ENCODE peak calls at places on chromosomes 1 and 21, in seven cellular contexts. One of them, this sample, is unnamed. For H3K9me3, H3K4me1 and H3K27me3, the result is how much of the 10 kb centered on the place peaks cover.

GRCh38 chr21:35606578-35606977 is 453.7 kb downstream of the SETD4 start:
- DNase-seq in adrenal gland: no peak
- DNase-seq in Caco-2: no peak
- DNase-seq in CD8-positive, alpha-beta memory T cell: no peak
- DNase-seq in PC-3: peak
- DNase-seq in suprapubic skin: no peak
- DNase-seq in naive thymus-derived CD4-positive, alpha-beta T cell: no peak
- DNase-seq in this sample: no peak

GRCh38 chr21:46124083-46124925 is 26.4 kb downstream of the COL6A2 start:
- DNase-seq in adrenal gland: peak
- DNase-seq in Caco-2: no peak
- DNase-seq in CD8-positive, alpha-beta memory T cell: no peak
- DNase-seq in PC-3: no peak
- DNase-seq in suprapubic skin: peak
- DNase-seq in naive thymus-derived CD4-positive, alpha-beta T cell: no peak
- DNase-seq in this sample: peak

GRCh38 chr1:63987014-63987630 is 213.3 kb downstream of the ROR1 start:
- DNase-seq in adrenal gland: no peak
- DNase-seq in Caco-2: no peak
- DNase-seq in CD8-positive, alpha-beta memory T cell: no peak
- DNase-seq in PC-3: peak
- DNase-seq in suprapubic skin: no peak
- DNase-seq in naive thymus-derived CD4-positive, alpha-beta T cell: no peak
- DNase-seq in this sample: no peak

GRCh38 chr1:216531308-216532239 is 108.3 kb upstream of the USH2A start:
- DNase-seq in adrenal gland: peak
- DNase-seq in Caco-2: no peak
- DNase-seq in CD8-positive, alpha-beta memory T cell: no peak
- DNase-seq in PC-3: peak
- DNase-seq in suprapubic skin: no peak
- DNase-seq in naive thymus-derived CD4-positive, alpha-beta T cell: no peak
- DNase-seq in this sample: no peak

GRCh38 chr1:25991937-25992688 is 5.8 kb downstream of the PAFAH2 start:
- DNase-seq in adrenal gland: no peak
- DNase-seq in Caco-2: no peak
- DNase-seq in CD8-positive, alpha-beta memory T cell: no peak
- DNase-seq in PC-3: no peak
- DNase-seq in suprapubic skin: no peak
- DNase-seq in naive thymus-derived CD4-positive, alpha-beta T cell: no peak
- DNase-seq in this sample: no peak

GRCh38 chr1:19308509-19308907 is 3.4 kb downstream of the AKR7A2 start:
- DNase-seq in adrenal gland: no peak
- DNase-seq in Caco-2: no peak
- DNase-seq in CD8-positive, alpha-beta memory T cell: no peak
- DNase-seq in PC-3: no peak
- DNase-seq in suprapubic skin: no peak
- DNase-seq in naive thymus-derived CD4-positive, alpha-beta T cell: no peak
- DNase-seq in this sample: no peak

GRCh38 chr1:25065246-25066238 is 135.5 kb upstream of the RUNX3 start:
- DNase-seq in adrenal gland: peak
- DNase-seq in Caco-2: no peak
- DNase-seq in CD8-positive, alpha-beta memory T cell: peak
- DNase-seq in PC-3: no peak
- DNase-seq in suprapubic skin: no peak
- DNase-seq in naive thymus-derived CD4-positive, alpha-beta T cell: no peak
- DNase-seq in this sample: no peak

GRCh38 chr1:160459056-160459455 is 58.7 kb downstream of the VANGL2 start:
- DNase-seq in adrenal gland: no peak
- DNase-seq in Caco-2: no peak
- DNase-seq in CD8-positive, alpha-beta memory T cell: no peak
- DNase-seq in PC-3: no peak
- DNase-seq in suprapubic skin: no peak
- DNase-seq in naive thymus-derived CD4-positive, alpha-beta T cell: no peak
- DNase-seq in this sample: no peak

GRCh38 chr1:208207388-208208131 is 36.6 kb downstream of the PLXNA2 start:
- DNase-seq in adrenal gland: peak
- DNase-seq in Caco-2: no peak
- DNase-seq in CD8-positive, alpha-beta memory T cell: no peak
- DNase-seq in PC-3: no peak
- DNase-seq in suprapubic skin: no peak
- DNase-seq in naive thymus-derived CD4-positive, alpha-beta T cell: no peak
- DNase-seq in this sample: peak

GRCh38 chr1:193479187-193479586 is 292.8 kb upstream of the B3GALT2 start:
- DNase-seq in adrenal gland: peak
- DNase-seq in Caco-2: no peak
- DNase-seq in CD8-positive, alpha-beta memory T cell: peak
- DNase-seq in PC-3: no peak
- DNase-seq in suprapubic skin: no peak
- DNase-seq in naive thymus-derived CD4-positive, alpha-beta T cell: peak
- DNase-seq in this sample: peak

GRCh38 chr1:69700770-69701169 is 133.0 kb downstream of the LRRC7 start:
- DNase-seq in adrenal gland: no peak
- DNase-seq in Caco-2: no peak
- DNase-seq in CD8-positive, alpha-beta memory T cell: no peak
- DNase-seq in PC-3: peak
- DNase-seq in suprapubic skin: no peak
- DNase-seq in naive thymus-derived CD4-positive, alpha-beta T cell: no peak
- DNase-seq in this sample: no peak

GRCh38 chr1:19272064-19272463 is 16.5 kb downstream of the AKR7A3 start:
- DNase-seq in adrenal gland: no peak
- DNase-seq in Caco-2: no peak
- DNase-seq in CD8-positive, alpha-beta memory T cell: no peak
- DNase-seq in PC-3: no peak
- DNase-seq in suprapubic skin: no peak
- DNase-seq in naive thymus-derived CD4-positive, alpha-beta T cell: no peak
- DNase-seq in this sample: no peak

GRCh38 chr1:35637401-35637809 is 3.9 kb downstream of the PSMB2 start:
- DNase-seq in adrenal gland: no peak
- DNase-seq in Caco-2: no peak
- DNase-seq in CD8-positive, alpha-beta memory T cell: peak
- DNase-seq in PC-3: peak
- DNase-seq in suprapubic skin: no peak
- DNase-seq in naive thymus-derived CD4-positive, alpha-beta T cell: peak
- DNase-seq in this sample: no peak

GRCh38 chr21:34198232-34199120 is 125.1 kb downstream of the MRPS6 start:
- DNase-seq in adrenal gland: no peak
- DNase-seq in Caco-2: no peak
- DNase-seq in CD8-positive, alpha-beta memory T cell: peak
- DNase-seq in PC-3: no peak
- DNase-seq in suprapubic skin: no peak
- DNase-seq in naive thymus-derived CD4-positive, alpha-beta T cell: peak
- DNase-seq in this sample: no peak

GRCh38 chr1:114986286-114986685 is 43.3 kb upstream of the TSHB start:
- DNase-seq in adrenal gland: no peak
- DNase-seq in Caco-2: no peak
- DNase-seq in CD8-positive, alpha-beta memory T cell: no peak
- DNase-seq in PC-3: peak
- DNase-seq in suprapubic skin: no peak
- DNase-seq in naive thymus-derived CD4-positive, alpha-beta T cell: no peak
- DNase-seq in this sample: no peak

GRCh38 chr1:28860332-28861073 is 48.5 kb downstream of the OPRD1 start:
- DNase-seq in adrenal gland: peak
- DNase-seq in Caco-2: no peak
- DNase-seq in CD8-positive, alpha-beta memory T cell: no peak
- DNase-seq in PC-3: peak
- DNase-seq in suprapubic skin: no peak
- DNase-seq in naive thymus-derived CD4-positive, alpha-beta T cell: no peak
- DNase-seq in this sample: no peak

GRCh38 chr1:194295690-194296089 is 1109.3 kb upstream of the B3GALT2 start:
- DNase-seq in adrenal gland: peak
- DNase-seq in Caco-2: no peak
- DNase-seq in CD8-positive, alpha-beta memory T cell: peak
- DNase-seq in PC-3: peak
- DNase-seq in suprapubic skin: no peak
- DNase-seq in naive thymus-derived CD4-positive, alpha-beta T cell: peak
- DNase-seq in this sample: no peak

GRCh38 chr1:25028910-25029599 is 99.0 kb upstream of the RUNX3 start:
- DNase-seq in adrenal gland: no peak
- DNase-seq in Caco-2: no peak
- DNase-seq in CD8-positive, alpha-beta memory T cell: no peak
- DNase-seq in PC-3: no peak
- DNase-seq in suprapubic skin: no peak
- DNase-seq in naive thymus-derived CD4-positive, alpha-beta T cell: no peak
- DNase-seq in this sample: no peak

GRCh38 chr1:40405812-40406211 is 32.3 kb downstream of the SMAP2 start:
- DNase-seq in adrenal gland: no peak
- DNase-seq in Caco-2: no peak
- DNase-seq in CD8-positive, alpha-beta memory T cell: no peak
- DNase-seq in PC-3: no peak
- DNase-seq in suprapubic skin: no peak
- DNase-seq in naive thymus-derived CD4-positive, alpha-beta T cell: no peak
- DNase-seq in this sample: no peak

GRCh38 chr1:246317723-246318359 is 189.2 kb downstream of the SMYD3 start:
- DNase-seq in adrenal gland: no peak
- DNase-seq in Caco-2: no peak
- DNase-seq in CD8-positive, alpha-beta memory T cell: no peak
- DNase-seq in PC-3: peak
- DNase-seq in suprapubic skin: no peak
- DNase-seq in naive thymus-derived CD4-positive, alpha-beta T cell: no peak
- DNase-seq in this sample: no peak

GRCh38 chr1:205933672-205934618 is 9.3 kb downstream of the SLC26A9 start:
- DNase-seq in adrenal gland: peak
- DNase-seq in Caco-2: no peak
- DNase-seq in CD8-positive, alpha-beta memory T cell: no peak
- DNase-seq in PC-3: peak
- DNase-seq in suprapubic skin: no peak
- DNase-seq in naive thymus-derived CD4-positive, alpha-beta T cell: no peak
- DNase-seq in this sample: no peak

GRCh38 chr1:163844393-163844948 is 522.7 kb downstream of the NUF2 start:
- DNase-seq in adrenal gland: no peak
- DNase-seq in Caco-2: no peak
- DNase-seq in CD8-positive, alpha-beta memory T cell: no peak
- DNase-seq in PC-3: peak
- DNase-seq in suprapubic skin: no peak
- DNase-seq in naive thymus-derived CD4-positive, alpha-beta T cell: no peak
- DNase-seq in this sample: no peak
- H3K9me3 ChIP-seq in adrenal gland: under half
- H3K9me3 ChIP-seq in Caco-2: under half
- H3K9me3 ChIP-seq in CD8-positive, alpha-beta memory T cell: under half
- H3K9me3 ChIP-seq in PC-3: under half
- H3K9me3 ChIP-seq in suprapubic skin: under half
- H3K9me3 ChIP-seq in naive thymus-derived CD4-positive, alpha-beta T cell: under half
- H3K9me3 ChIP-seq in this sample: under half

GRCh38 chr1:98176414-98176813 is 255.6 kb upstream of the DPYD start:
- DNase-seq in adrenal gland: no peak
- DNase-seq in Caco-2: no peak
- DNase-seq in CD8-positive, alpha-beta memory T cell: no peak
- DNase-seq in PC-3: peak
- DNase-seq in suprapubic skin: no peak
- DNase-seq in naive thymus-derived CD4-positive, alpha-beta T cell: no peak
- DNase-seq in this sample: no peak

GRCh38 chr1:98177751-98178150 is 256.9 kb upstream of the DPYD start:
- DNase-seq in adrenal gland: no peak
- DNase-seq in Caco-2: no peak
- DNase-seq in CD8-positive, alpha-beta memory T cell: no peak
- DNase-seq in PC-3: no peak
- DNase-seq in suprapubic skin: no peak
- DNase-seq in naive thymus-derived CD4-positive, alpha-beta T cell: no peak
- DNase-seq in this sample: no peak

GRCh38 chr1:98179159-98179558 is 258.3 kb upstream of the DPYD start:
- DNase-seq in adrenal gland: no peak
- DNase-seq in Caco-2: no peak
- DNase-seq in CD8-positive, alpha-beta memory T cell: no peak
- DNase-seq in PC-3: no peak
- DNase-seq in suprapubic skin: no peak
- DNase-seq in naive thymus-derived CD4-positive, alpha-beta T cell: no peak
- DNase-seq in this sample: no peak

GRCh38 chr1:98181041-98181764 is 260.4 kb upstream of the DPYD start:
- DNase-seq in adrenal gland: no peak
- DNase-seq in Caco-2: peak
- DNase-seq in CD8-positive, alpha-beta memory T cell: no peak
- DNase-seq in PC-3: no peak
- DNase-seq in suprapubic skin: no peak
- DNase-seq in naive thymus-derived CD4-positive, alpha-beta T cell: no peak
- DNase-seq in this sample: no peak
- H3K4me1 ChIP-seq in adrenal gland: under half
- H3K4me1 ChIP-seq in Caco-2: half or more
- H3K4me1 ChIP-seq in CD8-positive, alpha-beta memory T cell: under half
- H3K4me1 ChIP-seq in PC-3: under half
- H3K4me1 ChIP-seq in suprapubic skin: under half
- H3K4me1 ChIP-seq in naive thymus-derived CD4-positive, alpha-beta T cell: under half
- H3K4me1 ChIP-seq in this sample: under half

GRCh38 chr1:18175530-18176377 is 68.2 kb downstream of the IGSF21 start:
- DNase-seq in adrenal gland: no peak
- DNase-seq in Caco-2: no peak
- DNase-seq in CD8-positive, alpha-beta memory T cell: no peak
- DNase-seq in PC-3: no peak
- DNase-seq in suprapubic skin: no peak
- DNase-seq in naive thymus-derived CD4-positive, alpha-beta T cell: no peak
- DNase-seq in this sample: no peak

GRCh38 chr1:18174016-18174415 is 66.4 kb downstream of the IGSF21 start:
- DNase-seq in adrenal gland: no peak
- DNase-seq in Caco-2: no peak
- DNase-seq in CD8-positive, alpha-beta memory T cell: no peak
- DNase-seq in PC-3: no peak
- DNase-seq in suprapubic skin: no peak
- DNase-seq in naive thymus-derived CD4-positive, alpha-beta T cell: no peak
- DNase-seq in this sample: no peak

GRCh38 chr1:18178125-18178524 is 70.5 kb downstream of the IGSF21 start:
- DNase-seq in adrenal gland: no peak
- DNase-seq in Caco-2: no peak
- DNase-seq in CD8-positive, alpha-beta memory T cell: no peak
- DNase-seq in PC-3: no peak
- DNase-seq in suprapubic skin: no peak
- DNase-seq in naive thymus-derived CD4-positive, alpha-beta T cell: no peak
- DNase-seq in this sample: no peak

GRCh38 chr1:18179009-18179408 is 71.4 kb downstream of the IGSF21 start:
- DNase-seq in adrenal gland: no peak
- DNase-seq in Caco-2: no peak
- DNase-seq in CD8-positive, alpha-beta memory T cell: no peak
- DNase-seq in PC-3: no peak
- DNase-seq in suprapubic skin: no peak
- DNase-seq in naive thymus-derived CD4-positive, alpha-beta T cell: no peak
- DNase-seq in this sample: no peak

GRCh38 chr1:18176619-18177018 is 69.0 kb downstream of the IGSF21 start:
- DNase-seq in adrenal gland: no peak
- DNase-seq in Caco-2: no peak
- DNase-seq in CD8-positive, alpha-beta memory T cell: no peak
- DNase-seq in PC-3: no peak
- DNase-seq in suprapubic skin: no peak
- DNase-seq in naive thymus-derived CD4-positive, alpha-beta T cell: no peak
- DNase-seq in this sample: no peak
- H3K27me3 ChIP-seq in adrenal gland: under half
- H3K27me3 ChIP-seq in Caco-2: under half
- H3K27me3 ChIP-seq in CD8-positive, alpha-beta memory T cell: under half
- H3K27me3 ChIP-seq in PC-3: half or more
- H3K27me3 ChIP-seq in suprapubic skin: half or more
- H3K27me3 ChIP-seq in naive thymus-derived CD4-positive, alpha-beta T cell: under half
- H3K27me3 ChIP-seq in this sample: half or more

DNA sequence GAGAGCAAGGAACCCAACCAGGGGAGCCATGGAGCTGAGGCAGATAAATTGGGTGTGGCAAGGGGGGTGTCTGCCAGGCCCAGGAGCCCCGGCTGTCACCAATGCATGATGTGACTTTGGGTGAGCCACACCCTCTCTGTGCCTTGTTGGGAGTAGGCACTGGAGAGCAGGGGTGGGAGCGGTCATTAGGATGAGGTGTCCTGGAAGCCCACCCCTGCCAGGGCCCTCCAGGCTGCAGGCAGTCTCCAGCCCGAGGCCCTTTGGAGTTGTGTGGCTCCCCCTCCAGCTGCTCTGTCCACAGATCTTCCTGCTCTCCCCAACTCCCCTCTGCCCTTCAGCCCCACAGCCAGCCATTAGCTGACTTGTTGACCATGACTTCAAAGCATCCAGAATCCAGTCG is 11.4 kb downstream of the MX2 start:
- DNase-seq in adrenal gland: no peak
- DNase-seq in Caco-2: no peak
- DNase-seq in CD8-positive, alpha-beta memory T cell: no peak
- DNase-seq in PC-3: no peak
- DNase-seq in suprapubic skin: no peak
- DNase-seq in naive thymus-derived CD4-positive, alpha-beta T cell: no peak
- DNase-seq in this sample: no peak
- H3K9me3 ChIP-seq in adrenal gland: under half
- H3K9me3 ChIP-seq in Caco-2: under half
- H3K9me3 ChIP-seq in CD8-positive, alpha-beta memory T cell: under half
- H3K9me3 ChIP-seq in PC-3: under half
- H3K9me3 ChIP-seq in suprapubic skin: under half
- H3K9me3 ChIP-seq in naive thymus-derived CD4-positive, alpha-beta T cell: under half
- H3K9me3 ChIP-seq in this sample: under half